ENCODE peak calls at places on chromosomes 7 and 10, in ten cellular contexts. One of them, this sample, is unnamed.

GRCh38 chr7:73761854-73762658 is 8.0 kb downstream of the CLDN3 start:
- DNase-seq in choroid plexus epithelial cell: no peak
- DNase-seq in hippocampal formation: no peak
- DNase-seq in M059J: no peak
- DNase-seq in NCI-H1436: no peak
- DNase-seq in left cardiac atrium: no peak
- DNase-seq in fibroblast of the aortic adventitia: no peak
- DNase-seq in NCI-H187: no peak
- DNase-seq in right lobe of liver: no peak
- DNase-seq in ureter: no peak
- DNase-seq in this sample: no peak

GRCh38 chr7:33459340-33459751 is 330.0 kb downstream of the BBS9 start:
- DNase-seq in NCI-H187: no peak
- DNase-seq in M059J: peak
- DNase-seq in ureter: no peak
- DNase-seq in left cardiac atrium: no peak
- DNase-seq in NCI-H1436: peak
- DNase-seq in fibroblast of the aortic adventitia: peak
- DNase-seq in hippocampal formation: peak
- DNase-seq in choroid plexus epithelial cell: peak
- DNase-seq in right lobe of liver: no peak
- DNase-seq in this sample: peak

GRCh38 chr7:51471199-51472016 is 154.8 kb upstream of the COBL start:
- DNase-seq in hippocampal formation: peak
- DNase-seq in NCI-H187: no peak
- DNase-seq in NCI-H1436: no peak
- DNase-seq in ureter: no peak
- DNase-seq in fibroblast of the aortic adventitia: no peak
- DNase-seq in choroid plexus epithelial cell: no peak
- DNase-seq in right lobe of liver: no peak
- DNase-seq in M059J: no peak
- DNase-seq in left cardiac atrium: no peak
- DNase-seq in this sample: no peak

GRCh38 chr7:113752289-113752688 is 166.5 kb downstream of the PPP1R3A start:
- DNase-seq in right lobe of liver: no peak
- DNase-seq in NCI-H1436: no peak
- DNase-seq in NCI-H187: no peak
- DNase-seq in fibroblast of the aortic adventitia: no peak
- DNase-seq in choroid plexus epithelial cell: no peak
- DNase-seq in M059J: no peak
- DNase-seq in ureter: no peak
- DNase-seq in left cardiac atrium: no peak
- DNase-seq in hippocampal formation: no peak
- DNase-seq in this sample: no peak

GRCh38 chr10:83680470-83680891 is 458.8 kb upstream of the GHITM start:
- DNase-seq in hippocampal formation: no peak
- DNase-seq in ureter: no peak
- DNase-seq in NCI-H1436: no peak
- DNase-seq in M059J: no peak
- DNase-seq in NCI-H187: no peak
- DNase-seq in choroid plexus epithelial cell: no peak
- DNase-seq in right lobe of liver: no peak
- DNase-seq in left cardiac atrium: no peak
- DNase-seq in fibroblast of the aortic adventitia: no peak
- DNase-seq in this sample: no peak

GRCh38 chr10:1785835-1786234 is 48.5 kb upstream of the ADARB2 start:
- DNase-seq in right lobe of liver: peak
- DNase-seq in M059J: no peak
- DNase-seq in NCI-H1436: no peak
- DNase-seq in choroid plexus epithelial cell: no peak
- DNase-seq in left cardiac atrium: no peak
- DNase-seq in hippocampal formation: no peak
- DNase-seq in ureter: no peak
- DNase-seq in fibroblast of the aortic adventitia: no peak
- DNase-seq in NCI-H187: no peak
- DNase-seq in this sample: no peak

GRCh38 chr7:69633122-69633892 is 35.0 kb downstream of the AUTS2 start:
- DNase-seq in NCI-H187: no peak
- DNase-seq in choroid plexus epithelial cell: peak
- DNase-seq in M059J: no peak
- DNase-seq in NCI-H1436: no peak
- DNase-seq in hippocampal formation: no peak
- DNase-seq in ureter: no peak
- DNase-seq in fibroblast of the aortic adventitia: peak
- DNase-seq in right lobe of liver: no peak
- DNase-seq in left cardiac atrium: no peak
- DNase-seq in this sample: no peak

GRCh38 chr7:2517004-2517403 is 2.6 kb upstream of the LFNG start:
- DNase-seq in choroid plexus epithelial cell: peak
- DNase-seq in fibroblast of the aortic adventitia: peak
- DNase-seq in NCI-H1436: no peak
- DNase-seq in left cardiac atrium: no peak
- DNase-seq in right lobe of liver: no peak
- DNase-seq in ureter: no peak
- DNase-seq in NCI-H187: no peak
- DNase-seq in M059J: peak
- DNase-seq in hippocampal formation: no peak
- DNase-seq in this sample: peak

GRCh38 chr7:19397917-19398316 is 252.7 kb upstream of the FERD3L start:
- DNase-seq in fibroblast of the aortic adventitia: no peak
- DNase-seq in left cardiac atrium: no peak
- DNase-seq in right lobe of liver: no peak
- DNase-seq in M059J: peak
- DNase-seq in NCI-H187: no peak
- DNase-seq in hippocampal formation: peak
- DNase-seq in NCI-H1436: no peak
- DNase-seq in choroid plexus epithelial cell: peak
- DNase-seq in ureter: no peak
- DNase-seq in this sample: peak

GRCh38 chr10:22335204-22335956 is 9.9 kb upstream of the SPAG6 start:
- DNase-seq in ureter: peak
- DNase-seq in NCI-H187: no peak
- DNase-seq in M059J: no peak
- DNase-seq in choroid plexus epithelial cell: peak
- DNase-seq in NCI-H1436: no peak
- DNase-seq in right lobe of liver: peak
- DNase-seq in fibroblast of the aortic adventitia: peak
- DNase-seq in hippocampal formation: peak
- DNase-seq in left cardiac atrium: peak
- DNase-seq in this sample: no peak

GRCh38 chr7:114051871-114052324 is 133.1 kb upstream of the PPP1R3A start:
- DNase-seq in hippocampal formation: no peak
- DNase-seq in M059J: no peak
- DNase-seq in ureter: no peak
- DNase-seq in NCI-H187: no peak
- DNase-seq in fibroblast of the aortic adventitia: no peak
- DNase-seq in NCI-H1436: no peak
- DNase-seq in choroid plexus epithelial cell: no peak
- DNase-seq in right lobe of liver: no peak
- DNase-seq in left cardiac atrium: no peak
- DNase-seq in this sample: no peak